ENCODE peak calls at places on chromosome 11, in nine cellular contexts. One of them, this sample, is unnamed. For H3K4me1, the result is how much of the 10 kb centered on the place peaks cover.

GRCh38 chr11:131108780-131109179 is 192.5 kb upstream of the SNX19 start:
- DNase-seq in CD8-positive, alpha-beta memory T cell: no peak
- DNase-seq in ovary: no peak
- DNase-seq in body of pancreas: no peak
- DNase-seq in RWPE2: no peak
- DNase-seq in tibial artery: no peak
- DNase-seq in uterus: no peak
- DNase-seq in prostate gland: no peak
- DNase-seq in PC-3: peak
- DNase-seq in this sample: no peak

GRCh38 chr11:126857860-126858808 is 142.4 kb downstream of the KIRREL3 start:
- DNase-seq in body of pancreas: peak
- DNase-seq in CD8-positive, alpha-beta memory T cell: no peak
- DNase-seq in uterus: no peak
- DNase-seq in PC-3: no peak
- DNase-seq in tibial artery: no peak
- DNase-seq in prostate gland: no peak
- DNase-seq in RWPE2: no peak
- DNase-seq in ovary: no peak
- DNase-seq in this sample: peak

GRCh38 chr11:47786373-47786772 is 19.2 kb upstream of the FNBP4 start:
- DNase-seq in prostate gland: no peak
- DNase-seq in tibial artery: no peak
- DNase-seq in RWPE2: no peak
- DNase-seq in uterus: no peak
- DNase-seq in body of pancreas: no peak
- DNase-seq in CD8-positive, alpha-beta memory T cell: no peak
- DNase-seq in ovary: no peak
- DNase-seq in PC-3: no peak
- DNase-seq in this sample: peak

GRCh38 chr11:126347751-126348628 is 7.5 kb upstream of the ST3GAL4 start:
- DNase-seq in RWPE2: peak
- DNase-seq in body of pancreas: no peak
- DNase-seq in CD8-positive, alpha-beta memory T cell: no peak
- DNase-seq in ovary: peak
- DNase-seq in prostate gland: no peak
- DNase-seq in PC-3: no peak
- DNase-seq in uterus: no peak
- DNase-seq in tibial artery: no peak
- DNase-seq in this sample: no peak

GRCh38 chr11:1520209-1520986 is 33.8 kb upstream of the MOB2 start:
- DNase-seq in body of pancreas: no peak
- DNase-seq in tibial artery: no peak
- DNase-seq in uterus: no peak
- DNase-seq in prostate gland: no peak
- DNase-seq in PC-3: no peak
- DNase-seq in CD8-positive, alpha-beta memory T cell: no peak
- DNase-seq in RWPE2: no peak
- DNase-seq in ovary: no peak
- DNase-seq in this sample: no peak

GRCh38 chr11:113540416-113541330 is 65.5 kb upstream of the DRD2 start:
- DNase-seq in RWPE2: no peak
- DNase-seq in tibial artery: no peak
- DNase-seq in PC-3: no peak
- DNase-seq in prostate gland: no peak
- DNase-seq in CD8-positive, alpha-beta memory T cell: no peak
- DNase-seq in uterus: no peak
- DNase-seq in body of pancreas: no peak
- DNase-seq in ovary: no peak
- DNase-seq in this sample: peak

GRCh38 chr11:101470414-101470813 is 113.4 kb downstream of the TRPC6 start:
- DNase-seq in ovary: no peak
- DNase-seq in prostate gland: no peak
- DNase-seq in RWPE2: no peak
- DNase-seq in PC-3: no peak
- DNase-seq in body of pancreas: no peak
- DNase-seq in CD8-positive, alpha-beta memory T cell: no peak
- DNase-seq in tibial artery: no peak
- DNase-seq in uterus: no peak
- DNase-seq in this sample: no peak

GRCh38 chr11:93017821-93018690 is 48.6 kb downstream of the MTNR1B start:
- DNase-seq in uterus: peak
- DNase-seq in CD8-positive, alpha-beta memory T cell: no peak
- DNase-seq in tibial artery: no peak
- DNase-seq in prostate gland: no peak
- DNase-seq in body of pancreas: no peak
- DNase-seq in ovary: no peak
- DNase-seq in RWPE2: no peak
- DNase-seq in PC-3: no peak
- DNase-seq in this sample: no peak

GRCh38 chr11:36164522-36165250 is 124.5 kb downstream of the COMMD9 start:
- DNase-seq in tibial artery: no peak
- DNase-seq in ovary: no peak
- DNase-seq in uterus: no peak
- DNase-seq in CD8-positive, alpha-beta memory T cell: no peak
- DNase-seq in PC-3: peak
- DNase-seq in body of pancreas: no peak
- DNase-seq in RWPE2: no peak
- DNase-seq in prostate gland: peak
- DNase-seq in this sample: no peak

DNA sequence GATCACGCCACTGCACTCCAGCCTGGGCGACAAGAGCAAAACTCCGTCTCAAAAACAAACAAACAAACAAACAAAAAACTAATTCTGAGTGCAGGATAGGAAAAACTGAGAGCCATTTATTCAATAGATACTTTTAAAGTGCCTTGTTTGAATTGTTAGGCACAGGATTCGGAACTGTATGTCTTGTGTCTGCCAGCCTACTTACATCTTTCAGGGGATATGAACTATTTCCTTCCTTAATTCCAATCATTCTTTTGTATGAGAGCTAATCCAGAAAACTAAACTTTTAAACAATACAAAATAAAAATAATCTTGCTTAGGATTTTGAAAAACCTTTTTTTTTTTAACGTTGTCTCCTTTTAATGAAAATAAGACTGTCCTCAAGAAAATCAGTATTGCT is 12.6 kb downstream of the UVRAG start:
- DNase-seq in RWPE2: no peak
- DNase-seq in body of pancreas: no peak
- DNase-seq in tibial artery: no peak
- DNase-seq in prostate gland: no peak
- DNase-seq in uterus: no peak
- DNase-seq in CD8-positive, alpha-beta memory T cell: no peak
- DNase-seq in PC-3: no peak
- DNase-seq in ovary: no peak
- DNase-seq in this sample: no peak
- H3K4me1 ChIP-seq in RWPE2: under half
- H3K4me1 ChIP-seq in body of pancreas: under half
- H3K4me1 ChIP-seq in tibial artery: under half
- H3K4me1 ChIP-seq in prostate gland: under half
- H3K4me1 ChIP-seq in uterus: under half
- H3K4me1 ChIP-seq in CD8-positive, alpha-beta memory T cell: under half
- H3K4me1 ChIP-seq in PC-3: under half
- H3K4me1 ChIP-seq in ovary: under half
- H3K4me1 ChIP-seq in this sample: under half

DNA sequence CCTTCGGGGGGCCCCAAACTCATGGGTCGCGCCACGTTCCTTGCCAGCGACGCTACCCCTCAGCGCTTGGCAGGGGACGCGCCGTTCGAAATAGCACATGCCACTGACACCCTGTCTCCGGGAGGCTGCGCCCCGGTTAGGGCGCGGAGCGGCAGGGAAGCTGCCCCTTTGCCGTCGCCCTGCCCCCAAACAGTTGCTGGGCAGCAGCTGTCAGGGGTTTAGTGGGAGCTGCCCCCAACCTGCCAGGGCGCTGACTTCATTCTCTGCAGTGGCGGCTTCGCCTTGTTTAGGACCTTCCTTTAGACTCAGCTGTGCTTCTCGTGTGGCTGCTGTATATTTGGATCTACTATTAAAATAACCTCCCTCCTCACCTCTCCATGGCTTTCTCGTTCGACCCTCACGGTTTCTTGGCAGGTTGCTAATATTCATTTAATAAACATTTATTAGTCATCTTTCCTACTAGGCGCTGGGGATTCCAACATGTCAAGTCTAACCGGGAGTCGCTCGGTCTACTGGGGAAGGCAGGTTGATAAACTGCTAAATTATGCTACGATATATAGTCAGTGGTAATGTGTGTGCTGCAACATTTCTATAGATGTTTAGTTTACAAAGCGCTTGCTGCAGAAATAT is 777 bp downstream of the TMEM109 start:
- DNase-seq in body of pancreas: peak
- DNase-seq in CD8-positive, alpha-beta memory T cell: no peak
- DNase-seq in PC-3: peak
- DNase-seq in tibial artery: no peak
- DNase-seq in ovary: no peak
- DNase-seq in prostate gland: no peak
- DNase-seq in uterus: peak
- DNase-seq in RWPE2: no peak
- DNase-seq in this sample: peak
- H3K4me1 ChIP-seq in body of pancreas: under half
- H3K4me1 ChIP-seq in CD8-positive, alpha-beta memory T cell: under half
- H3K4me1 ChIP-seq in PC-3: under half
- H3K4me1 ChIP-seq in tibial artery: under half
- H3K4me1 ChIP-seq in ovary: under half
- H3K4me1 ChIP-seq in prostate gland: under half
- H3K4me1 ChIP-seq in uterus: under half
- H3K4me1 ChIP-seq in RWPE2: under half
- H3K4me1 ChIP-seq in this sample: under half

GRCh38 chr11:45156201-45156600 is 9.8 kb downstream of the PRDM11 start:
- DNase-seq in prostate gland: no peak
- DNase-seq in RWPE2: no peak
- DNase-seq in ovary: no peak
- DNase-seq in PC-3: no peak
- DNase-seq in body of pancreas: no peak
- DNase-seq in uterus: no peak
- DNase-seq in tibial artery: no peak
- DNase-seq in CD8-positive, alpha-beta memory T cell: no peak
- DNase-seq in this sample: no peak
- H3K4me1 ChIP-seq in prostate gland: under half
- H3K4me1 ChIP-seq in RWPE2: under half
- H3K4me1 ChIP-seq in ovary: under half
- H3K4me1 ChIP-seq in PC-3: under half
- H3K4me1 ChIP-seq in body of pancreas: under half
- H3K4me1 ChIP-seq in uterus: under half
- H3K4me1 ChIP-seq in tibial artery: under half
- H3K4me1 ChIP-seq in CD8-positive, alpha-beta memory T cell: under half
- H3K4me1 ChIP-seq in this sample: under half

DNA sequence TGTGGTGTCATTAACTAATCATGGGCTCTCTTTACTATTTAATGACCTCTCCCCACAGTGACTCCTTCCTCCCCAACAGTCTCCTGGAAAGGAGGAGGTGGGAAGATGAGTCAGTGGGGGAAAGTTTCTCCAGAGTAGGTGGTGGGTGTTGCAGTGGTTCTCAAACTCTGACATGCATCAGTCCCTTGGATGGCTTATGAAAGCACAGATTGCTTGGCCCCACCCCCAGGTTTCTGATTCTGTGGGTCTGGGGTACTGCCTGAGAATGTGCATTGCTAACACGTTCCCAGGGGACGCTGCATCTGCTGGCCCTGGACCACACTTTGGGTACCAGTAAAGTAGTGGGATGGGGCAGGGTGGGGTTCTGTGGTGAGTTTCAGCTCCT is 9.8 kb downstream of the CD82 start:
- DNase-seq in tibial artery: no peak
- DNase-seq in PC-3: no peak
- DNase-seq in CD8-positive, alpha-beta memory T cell: no peak
- DNase-seq in RWPE2: peak
- DNase-seq in prostate gland: no peak
- DNase-seq in uterus: no peak
- DNase-seq in ovary: no peak
- DNase-seq in body of pancreas: no peak
- DNase-seq in this sample: no peak
- H3K4me1 ChIP-seq in tibial artery: under half
- H3K4me1 ChIP-seq in PC-3: under half
- H3K4me1 ChIP-seq in CD8-positive, alpha-beta memory T cell: half or more
- H3K4me1 ChIP-seq in RWPE2: under half
- H3K4me1 ChIP-seq in prostate gland: under half
- H3K4me1 ChIP-seq in uterus: under half
- H3K4me1 ChIP-seq in ovary: under half
- H3K4me1 ChIP-seq in body of pancreas: under half
- H3K4me1 ChIP-seq in this sample: under half

GRCh38 chr11:74171630-74172465 is 759 bp downstream of the PPME1 start:
- DNase-seq in tibial artery: no peak
- DNase-seq in uterus: no peak
- DNase-seq in body of pancreas: no peak
- DNase-seq in ovary: no peak
- DNase-seq in PC-3: peak
- DNase-seq in RWPE2: no peak
- DNase-seq in CD8-positive, alpha-beta memory T cell: no peak
- DNase-seq in prostate gland: no peak
- DNase-seq in this sample: peak
- H3K4me1 ChIP-seq in tibial artery: under half
- H3K4me1 ChIP-seq in uterus: under half
- H3K4me1 ChIP-seq in body of pancreas: under half
- H3K4me1 ChIP-seq in ovary: under half
- H3K4me1 ChIP-seq in PC-3: under half
- H3K4me1 ChIP-seq in RWPE2: under half
- H3K4me1 ChIP-seq in CD8-positive, alpha-beta memory T cell: under half
- H3K4me1 ChIP-seq in prostate gland: under half
- H3K4me1 ChIP-seq in this sample: under half

GRCh38 chr11:76770642-76771445 is 12.3 kb upstream of the TSKU start:
- DNase-seq in body of pancreas: peak
- DNase-seq in prostate gland: peak
- DNase-seq in ovary: peak
- DNase-seq in CD8-positive, alpha-beta memory T cell: no peak
- DNase-seq in tibial artery: peak
- DNase-seq in uterus: peak
- DNase-seq in PC-3: peak
- DNase-seq in RWPE2: no peak
- DNase-seq in this sample: peak

GRCh38 chr11:76769071-76769560 is 14.0 kb upstream of the TSKU start:
- DNase-seq in ovary: no peak
- DNase-seq in prostate gland: no peak
- DNase-seq in tibial artery: no peak
- DNase-seq in uterus: no peak
- DNase-seq in CD8-positive, alpha-beta memory T cell: no peak
- DNase-seq in PC-3: no peak
- DNase-seq in RWPE2: no peak
- DNase-seq in body of pancreas: no peak
- DNase-seq in this sample: no peak

GRCh38 chr11:76768091-76769047 is 14.8 kb upstream of the TSKU start:
- DNase-seq in PC-3: no peak
- DNase-seq in uterus: peak
- DNase-seq in body of pancreas: peak
- DNase-seq in prostate gland: peak
- DNase-seq in tibial artery: peak
- DNase-seq in RWPE2: no peak
- DNase-seq in ovary: no peak
- DNase-seq in CD8-positive, alpha-beta memory T cell: no peak
- DNase-seq in this sample: peak

GRCh38 chr11:76771446-76772099 is 11.6 kb upstream of the TSKU start:
- DNase-seq in uterus: no peak
- DNase-seq in body of pancreas: no peak
- DNase-seq in PC-3: no peak
- DNase-seq in tibial artery: no peak
- DNase-seq in CD8-positive, alpha-beta memory T cell: no peak
- DNase-seq in ovary: no peak
- DNase-seq in RWPE2: no peak
- DNase-seq in prostate gland: no peak
- DNase-seq in this sample: peak

GRCh38 chr11:76769645-76770586 is 13.2 kb upstream of the TSKU start:
- DNase-seq in body of pancreas: peak
- DNase-seq in prostate gland: no peak
- DNase-seq in RWPE2: no peak
- DNase-seq in ovary: no peak
- DNase-seq in tibial artery: no peak
- DNase-seq in CD8-positive, alpha-beta memory T cell: no peak
- DNase-seq in uterus: no peak
- DNase-seq in PC-3: peak
- DNase-seq in this sample: no peak
- H3K4me1 ChIP-seq in body of pancreas: half or more
- H3K4me1 ChIP-seq in prostate gland: under half
- H3K4me1 ChIP-seq in RWPE2: under half
- H3K4me1 ChIP-seq in ovary: under half
- H3K4me1 ChIP-seq in tibial artery: half or more
- H3K4me1 ChIP-seq in CD8-positive, alpha-beta memory T cell: under half
- H3K4me1 ChIP-seq in uterus: under half
- H3K4me1 ChIP-seq in PC-3: under half
- H3K4me1 ChIP-seq in this sample: under half